ENCODE peak calls at places on chromosome 15, in nine cellular contexts. One of them, this sample, is unnamed.

GRCh38 chr15:98442379-98442833 is 205.9 kb upstream of the IGF1R start:
- DNase-seq in colonic mucosa: peak; percentile 55
- DNase-seq in cardiac fibroblast: peak; percentile 83
- DNase-seq in HL-60: peak; percentile 69
- DNase-seq in GM12865: peak; percentile 73
- DNase-seq in NB4: peak; percentile 91
- DNase-seq in suprapubic skin: no peak
- DNase-seq in AG09319: peak; percentile 70
- DNase-seq in tibial nerve: peak; percentile 40
- DNase-seq in this sample: peak; percentile 76

GRCh38 chr15:88657326-88658069 is 18.7 kb downstream of the ISG20 start:
- DNase-seq in suprapubic skin: peak; percentile 64
- DNase-seq in HL-60: peak; percentile 21
- DNase-seq in cardiac fibroblast: peak; percentile 69
- DNase-seq in colonic mucosa: no peak
- DNase-seq in GM12865: peak; percentile 67
- DNase-seq in NB4: peak; percentile 55
- DNase-seq in tibial nerve: no peak
- DNase-seq in AG09319: peak; percentile 30
- DNase-seq in this sample: peak; percentile 63

GRCh38 chr15:48823706-48824105 is 12.8 kb upstream of the CEP152 start:
- DNase-seq in HL-60: no peak
- DNase-seq in tibial nerve: no peak
- DNase-seq in NB4: no peak
- DNase-seq in cardiac fibroblast: no peak
- DNase-seq in suprapubic skin: no peak
- DNase-seq in GM12865: no peak
- DNase-seq in colonic mucosa: no peak
- DNase-seq in AG09319: no peak
- DNase-seq in this sample: no peak

GRCh38 chr15:89307046-89307587 is 27.5 kb downstream of the POLG start:
- DNase-seq in tibial nerve: no peak
- DNase-seq in colonic mucosa: no peak
- DNase-seq in HL-60: no peak
- DNase-seq in NB4: no peak
- DNase-seq in cardiac fibroblast: peak; percentile 41
- DNase-seq in GM12865: no peak
- DNase-seq in AG09319: no peak
- DNase-seq in suprapubic skin: no peak
- DNase-seq in this sample: no peak

GRCh38 chr15:68334661-68335124 is 57.1 kb downstream of the FEM1B start:
- DNase-seq in HL-60: no peak
- DNase-seq in NB4: no peak
- DNase-seq in suprapubic skin: no peak
- DNase-seq in colonic mucosa: no peak
- DNase-seq in AG09319: peak; percentile 19
- DNase-seq in tibial nerve: no peak
- DNase-seq in GM12865: no peak
- DNase-seq in cardiac fibroblast: peak; percentile 38
- DNase-seq in this sample: no peak

GRCh38 chr15:56788359-56788758 is 55.0 kb upstream of the ZNF280D start:
- DNase-seq in suprapubic skin: no peak
- DNase-seq in colonic mucosa: no peak
- DNase-seq in GM12865: no peak
- DNase-seq in tibial nerve: no peak
- DNase-seq in HL-60: no peak
- DNase-seq in AG09319: no peak
- DNase-seq in cardiac fibroblast: no peak
- DNase-seq in NB4: no peak
- DNase-seq in this sample: no peak

GRCh38 chr15:91882858-91883586 is 29.5 kb downstream of the SLCO3A1 start:
- DNase-seq in suprapubic skin: no peak
- DNase-seq in NB4: no peak
- DNase-seq in AG09319: no peak
- DNase-seq in tibial nerve: no peak
- DNase-seq in cardiac fibroblast: no peak
- DNase-seq in colonic mucosa: no peak
- DNase-seq in HL-60: no peak
- DNase-seq in GM12865: no peak
- DNase-seq in this sample: no peak

GRCh38 chr15:26873846-26874245 is 7.0 kb downstream of the GABRA5 start:
- DNase-seq in suprapubic skin: no peak
- DNase-seq in GM12865: no peak
- DNase-seq in cardiac fibroblast: peak; percentile 7
- DNase-seq in tibial nerve: no peak
- DNase-seq in AG09319: no peak
- DNase-seq in HL-60: no peak
- DNase-seq in colonic mucosa: no peak
- DNase-seq in NB4: no peak
- DNase-seq in this sample: no peak

GRCh38 chr15:59594493-59594942 is 17.1 kb upstream of the GCNT3 start:
- DNase-seq in suprapubic skin: no peak
- DNase-seq in GM12865: no peak
- DNase-seq in AG09319: peak; percentile 16
- DNase-seq in tibial nerve: no peak
- DNase-seq in HL-60: no peak
- DNase-seq in colonic mucosa: peak; percentile 72
- DNase-seq in NB4: no peak
- DNase-seq in cardiac fibroblast: peak; percentile 89
- DNase-seq in this sample: no peak

GRCh38 chr15:57251308-57251707 is 125.0 kb upstream of the CGNL1 start:
- DNase-seq in HL-60: no peak
- DNase-seq in AG09319: no peak
- DNase-seq in tibial nerve: no peak
- DNase-seq in suprapubic skin: no peak
- DNase-seq in colonic mucosa: no peak
- DNase-seq in cardiac fibroblast: peak; percentile 59
- DNase-seq in GM12865: no peak
- DNase-seq in NB4: no peak
- DNase-seq in this sample: no peak

GRCh38 chr15:93362203-93362602 is 273.2 kb upstream of the RGMA start:
- DNase-seq in tibial nerve: no peak
- DNase-seq in colonic mucosa: no peak
- DNase-seq in NB4: no peak
- DNase-seq in suprapubic skin: no peak
- DNase-seq in AG09319: no peak
- DNase-seq in HL-60: no peak
- DNase-seq in GM12865: no peak
- DNase-seq in cardiac fibroblast: no peak
- DNase-seq in this sample: no peak

DNA sequence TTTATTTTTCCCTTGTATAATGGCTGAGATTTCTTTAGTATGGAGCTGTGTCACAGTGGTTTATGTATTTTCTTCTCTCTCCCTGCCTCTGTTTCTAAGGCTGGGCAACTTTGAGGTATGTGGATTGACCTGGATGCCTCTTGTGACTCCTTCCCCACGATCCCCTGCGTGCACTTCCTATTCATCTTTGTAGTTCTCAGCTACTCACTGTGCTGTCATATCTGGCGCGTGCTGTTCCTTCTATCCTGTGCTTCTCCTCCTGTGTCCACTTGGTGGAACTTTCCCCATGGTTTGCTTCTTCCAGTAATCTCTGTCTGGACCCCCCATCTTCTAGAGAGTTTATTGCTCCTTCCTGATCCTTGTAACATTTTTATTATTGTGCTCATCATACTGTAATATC is 97.3 kb downstream of the AKAP13 start:
- DNase-seq in GM12865: no peak
- DNase-seq in suprapubic skin: no peak
- DNase-seq in colonic mucosa: no peak
- DNase-seq in HL-60: no peak
- DNase-seq in NB4: no peak
- DNase-seq in cardiac fibroblast: peak; percentile 72
- DNase-seq in AG09319: no peak
- DNase-seq in tibial nerve: no peak
- DNase-seq in this sample: no peak
- TF ChIP-seq CTCF in GM12865: no peak
- TF ChIP-seq CTCF in suprapubic skin: no peak
- TF ChIP-seq CTCF in colonic mucosa: no peak
- TF ChIP-seq CTCF in HL-60: no peak
- TF ChIP-seq CTCF in NB4: no peak
- TF ChIP-seq CTCF in cardiac fibroblast: peak; percentile 8
- TF ChIP-seq CTCF in AG09319: no peak
- TF ChIP-seq CTCF in tibial nerve: no peak
- TF ChIP-seq CTCF in this sample: no peak

GRCh38 chr15:34357653-34358052 is 9.3 kb downstream of the LPCAT4 start:
- DNase-seq in GM12865: no peak
- DNase-seq in NB4: no peak
- DNase-seq in HL-60: no peak
- DNase-seq in colonic mucosa: no peak
- DNase-seq in suprapubic skin: no peak
- DNase-seq in cardiac fibroblast: no peak
- DNase-seq in tibial nerve: no peak
- DNase-seq in AG09319: no peak
- DNase-seq in this sample: no peak

GRCh38 chr15:34349769-34350168 is 6.7 kb downstream of the NUTM1 start:
- DNase-seq in colonic mucosa: no peak
- DNase-seq in HL-60: no peak
- DNase-seq in tibial nerve: no peak
- DNase-seq in NB4: no peak
- DNase-seq in AG09319: no peak
- DNase-seq in GM12865: no peak
- DNase-seq in suprapubic skin: no peak
- DNase-seq in cardiac fibroblast: no peak
- DNase-seq in this sample: no peak

GRCh38 chr15:34354286-34354685 is 11.2 kb downstream of the NUTM1 start:
- DNase-seq in GM12865: no peak
- DNase-seq in HL-60: peak; percentile 30
- DNase-seq in colonic mucosa: no peak
- DNase-seq in tibial nerve: no peak
- DNase-seq in suprapubic skin: no peak
- DNase-seq in AG09319: no peak
- DNase-seq in NB4: no peak
- DNase-seq in cardiac fibroblast: no peak
- DNase-seq in this sample: no peak

GRCh38 chr15:34355241-34355640 is 11.8 kb downstream of the LPCAT4 start:
- DNase-seq in NB4: no peak
- DNase-seq in cardiac fibroblast: no peak
- DNase-seq in HL-60: no peak
- DNase-seq in GM12865: no peak
- DNase-seq in suprapubic skin: no peak
- DNase-seq in colonic mucosa: no peak
- DNase-seq in AG09319: no peak
- DNase-seq in tibial nerve: no peak
- DNase-seq in this sample: no peak

GRCh38 chr15:34353627-34354026 is 10.5 kb downstream of the NUTM1 start:
- DNase-seq in cardiac fibroblast: no peak
- DNase-seq in colonic mucosa: no peak
- DNase-seq in HL-60: no peak
- DNase-seq in NB4: no peak
- DNase-seq in AG09319: no peak
- DNase-seq in tibial nerve: no peak
- DNase-seq in suprapubic skin: no peak
- DNase-seq in GM12865: no peak
- DNase-seq in this sample: no peak
- TF ChIP-seq CTCF in cardiac fibroblast: no peak
- TF ChIP-seq CTCF in colonic mucosa: no peak
- TF ChIP-seq CTCF in HL-60: no peak
- TF ChIP-seq CTCF in NB4: no peak
- TF ChIP-seq CTCF in AG09319: no peak
- TF ChIP-seq CTCF in tibial nerve: no peak
- TF ChIP-seq CTCF in suprapubic skin: no peak
- TF ChIP-seq CTCF in GM12865: no peak
- TF ChIP-seq CTCF in this sample: no peak

GRCh38 chr15:33314115-33314514 is 3.3 kb downstream of the RYR3 start:
- DNase-seq in AG09319: no peak
- DNase-seq in cardiac fibroblast: no peak
- DNase-seq in GM12865: no peak
- DNase-seq in HL-60: no peak
- DNase-seq in tibial nerve: no peak
- DNase-seq in NB4: no peak
- DNase-seq in suprapubic skin: no peak
- DNase-seq in colonic mucosa: no peak
- DNase-seq in this sample: no peak
- TF ChIP-seq CTCF in AG09319: no peak
- TF ChIP-seq CTCF in cardiac fibroblast: no peak
- TF ChIP-seq CTCF in GM12865: no peak
- TF ChIP-seq CTCF in HL-60: no peak
- TF ChIP-seq CTCF in tibial nerve: no peak
- TF ChIP-seq CTCF in NB4: no peak
- TF ChIP-seq CTCF in suprapubic skin: no peak
- TF ChIP-seq CTCF in colonic mucosa: no peak
- TF ChIP-seq CTCF in this sample: no peak

GRCh38 chr15:62769604-62770003 is 272.9 kb upstream of the TPM1 start:
- DNase-seq in tibial nerve: no peak
- DNase-seq in AG09319: no peak
- DNase-seq in HL-60: no peak
- DNase-seq in GM12865: no peak
- DNase-seq in colonic mucosa: no peak
- DNase-seq in suprapubic skin: no peak
- DNase-seq in NB4: no peak
- DNase-seq in cardiac fibroblast: peak; percentile 89
- DNase-seq in this sample: no peak

GRCh38 chr15:62770111-62770660 is 272.4 kb upstream of the TPM1 start:
- DNase-seq in GM12865: no peak
- DNase-seq in colonic mucosa: no peak
- DNase-seq in suprapubic skin: peak; percentile 65
- DNase-seq in HL-60: no peak
- DNase-seq in NB4: no peak
- DNase-seq in tibial nerve: no peak
- DNase-seq in cardiac fibroblast: peak; percentile 32
- DNase-seq in AG09319: no peak
- DNase-seq in this sample: no peak

GRCh38 chr15:62773369-62774165 is 269.0 kb upstream of the TPM1 start:
- DNase-seq in colonic mucosa: no peak
- DNase-seq in AG09319: no peak
- DNase-seq in GM12865: no peak
- DNase-seq in NB4: no peak
- DNase-seq in suprapubic skin: no peak
- DNase-seq in tibial nerve: no peak
- DNase-seq in HL-60: no peak
- DNase-seq in cardiac fibroblast: no peak
- DNase-seq in this sample: no peak

GRCh38 chr15:62771234-62771633 is 271.3 kb upstream of the TPM1 start:
- DNase-seq in HL-60: no peak
- DNase-seq in tibial nerve: no peak
- DNase-seq in GM12865: no peak
- DNase-seq in AG09319: no peak
- DNase-seq in NB4: no peak
- DNase-seq in suprapubic skin: no peak
- DNase-seq in colonic mucosa: no peak
- DNase-seq in cardiac fibroblast: no peak
- DNase-seq in this sample: no peak

DNA sequence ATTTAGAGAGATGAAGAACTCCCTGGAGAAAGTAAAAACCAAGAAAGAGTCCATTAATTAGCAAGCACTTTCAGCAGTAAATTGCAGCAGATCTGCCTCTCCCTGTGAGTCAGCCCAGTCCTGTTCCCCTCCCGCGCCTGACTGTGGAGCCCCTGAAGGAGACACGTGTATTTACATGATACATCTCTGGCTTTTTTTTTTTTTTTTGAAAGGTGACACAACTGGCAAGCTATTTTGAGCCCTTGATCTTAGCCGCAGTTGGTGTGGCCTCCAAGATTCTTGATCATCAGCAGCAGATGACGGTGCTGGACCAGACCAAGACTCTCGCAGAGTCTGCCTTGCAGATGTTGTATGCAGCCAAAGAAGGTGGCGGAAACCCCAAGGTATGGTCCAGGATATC is 271.8 kb upstream of the TPM1 start:
- DNase-seq in tibial nerve: no peak
- DNase-seq in NB4: no peak
- DNase-seq in HL-60: no peak
- DNase-seq in suprapubic skin: no peak
- DNase-seq in colonic mucosa: no peak
- DNase-seq in GM12865: no peak
- DNase-seq in cardiac fibroblast: peak; percentile 90
- DNase-seq in AG09319: peak; percentile 34
- DNase-seq in this sample: no peak
- TF ChIP-seq CTCF in tibial nerve: no peak
- TF ChIP-seq CTCF in NB4: no peak
- TF ChIP-seq CTCF in HL-60: no peak
- TF ChIP-seq CTCF in suprapubic skin: no peak
- TF ChIP-seq CTCF in colonic mucosa: no peak
- TF ChIP-seq CTCF in GM12865: no peak
- TF ChIP-seq CTCF in cardiac fibroblast: no peak
- TF ChIP-seq CTCF in AG09319: no peak
- TF ChIP-seq CTCF in this sample: no peak